ENCODE peak calls at places on chromosomes 12 and 14, in four cellular contexts. G is left ventricle myocardium superior, B is left lung, O is GM03348. Y is an unnamed sample.

GRCh38 chr14:35416108-35416750 is 11.7 kb upstream of the NFKBIA start:
- DNase-seq in G (no peak), B (no peak), O (no peak), Y (no peak)

GRCh38 chr12:50220357-50221061 is 53.3 kb upstream of the CERS5 start:
- DNase-seq in G (no peak), B (no peak), O (peak), Y (no peak)

GRCh38 chr14:61894452-61895077 is 132.3 kb downstream of the SNAPC1 start:
- DNase-seq in G (peak), B (no peak), O (peak), Y (peak)

GRCh38 chr14:50018236-50019210 is 97.8 kb downstream of the VCPKMT start:
- DNase-seq in G (no peak), B (no peak), O (no peak), Y (no peak)

GRCh38 chr12:53989227-53990113 is 4.5 kb downstream of the HOXC10 start:
- DNase-seq in G (no peak), B (no peak), O (no peak), Y (no peak)

GRCh38 chr12:43737646-43738045 is 20.9 kb downstream of the PUS7L start:
- DNase-seq in G (no peak), B (no peak), O (peak), Y (no peak)

GRCh38 chr14:64117671-64118402 is 176.3 kb downstream of the ESR2 start:
- DNase-seq in G (peak), B (no peak), O (peak), Y (peak)

GRCh38 chr12:109752117-109753053 is 38.8 kb downstream of the FAM222A start:
- DNase-seq in G (peak), B (no peak), O (no peak), Y (no peak)

GRCh38 chr12:46490635-46491034 is 118.1 kb upstream of the SLC38A2 start:
- DNase-seq in G (no peak), B (no peak), O (peak), Y (no peak)

GRCh38 chr14:90816686-90817436 is 631 bp upstream of the TTC7B start:
- DNase-seq in G (no peak), B (no peak), O (no peak), Y (no peak)

Y was measured in left cardiac atrium.